ENCODE peak calls at places on chromosomes 5 and 9, in ten cellular contexts. V is bronchial epithelial cell, P is foreskin fibroblast, Y is kidney, A is thoracic aorta, I is mammary epithelial cell, W is GM10248, B is endothelial cell, Z is osteocyte, U is lower leg skin. R is an unnamed sample.

GRCh38 chr9:77731008-77731698 is 83.0 kb upstream of the GNA14 start:
- DNase-seq in I (no peak), W (no peak), V (no peak), U (no peak), P (no peak), B (no peak), Z (no peak), A (no peak), Y (no peak), R (no peak)

GRCh38 chr9:121881920-121882500 is 211.1 kb downstream of the TTLL11 start:
- DNase-seq in P (no peak), W (no peak), V (no peak), U (no peak), Z (no peak), B (no peak), Y (no peak), I (no peak), A (no peak), R (no peak)

GRCh38 chr9:114084282-114085073 is 6.4 kb upstream of the AMBP start:
- DNase-seq in Y (no peak), B (no peak), W (no peak), U (no peak), V (no peak), I (no peak), A (no peak), P (no peak), Z (peak), R (no peak)

GRCh38 chr9:15018238-15018637 is 108.0 kb upstream of the FREM1 start:
- DNase-seq in V (peak), U (no peak), A (no peak), Z (no peak), P (no peak), B (no peak), I (no peak), Y (no peak), W (no peak), R (no peak)

GRCh38 chr5:136133416-136134383 is 1.1 kb downstream of the SMAD5 start:
- DNase-seq in I (peak), P (peak), U (peak), B (peak), V (peak), A (no peak), Y (no peak), W (peak), Z (no peak), R (peak)

GRCh38 chr9:3244963-3245653 is 280.7 kb downstream of the RFX3 start:
- DNase-seq in Z (no peak), B (no peak), V (no peak), U (no peak), I (no peak), A (no peak), P (peak), W (peak), Y (no peak), R (no peak)

GRCh38 chr9:93129286-93129685 is 4.8 kb downstream of the NINJ1 start:
- DNase-seq in I (no peak), A (peak), U (no peak), W (no peak), P (no peak), B (peak), Z (no peak), Y (peak), V (no peak), R (no peak)

GRCh38 chr9:4620046-4620765 is 41.9 kb upstream of the PLPP6 start:
- DNase-seq in A (no peak), Y (no peak), V (peak), I (peak), U (no peak), W (no peak), P (no peak), B (no peak), Z (no peak), R (no peak)

GRCh38 chr5:93899026-93899600 is 157.7 kb upstream of the POU5F2 start:
- DNase-seq in B (no peak), Z (no peak), Y (no peak), U (no peak), I (no peak), V (peak), W (peak), P (peak), A (no peak), R (no peak)

GRCh38 chr5:151132959-151133358 is 24.6 kb downstream of the ANXA6 start:
- DNase-seq in W (no peak), B (no peak), I (no peak), A (no peak), V (no peak), Y (no peak), U (no peak), P (no peak), Z (no peak), R (no peak)

GRCh38 chr5:16784843-16785791 is 151.0 kb downstream of the MYO10 start:
- DNase-seq in B (no peak), Z (no peak), A (no peak), P (no peak), W (peak), V (no peak), I (no peak), Y (no peak), U (no peak), R (no peak)

GRCh38 chr5:123439616-123440153 is 16.5 kb upstream of the CEP120 start:
- DNase-seq in Z (no peak), Y (no peak), P (peak), V (no peak), B (no peak), U (no peak), W (no peak), I (no peak), A (no peak), R (no peak)

GRCh38 chr5:158553195-158553945 is 546.3 kb downstream of the EBF1 start:
- DNase-seq in A (no peak), B (no peak), U (peak), V (no peak), Z (no peak), I (no peak), Y (no peak), P (peak), W (no peak), R (no peak)

GRCh38 chr9:81132318-81132717 is 557.0 kb downstream of the TLE1 start:
- DNase-seq in I (peak), B (no peak), V (peak), P (peak), U (no peak), A (no peak), Y (no peak), Z (no peak), W (no peak), R (no peak)

GRCh38 chr5:2302169-2302568 is 419.4 kb upstream of the IRX4 start:
- DNase-seq in Y (no peak), W (no peak), A (no peak), V (no peak), Z (no peak), U (no peak), P (no peak), B (no peak), I (no peak), R (no peak)

GRCh38 chr9:109894921-109895758 is 115.1 kb downstream of the PALM2AKAP2 start:
- DNase-seq in W (peak), U (no peak), I (peak), P (peak), Z (no peak), A (peak), B (no peak), Y (no peak), V (no peak), R (no peak)

GRCh38 chr9:136419092-136419420 is 8.6 kb downstream of the PMPCA start:
- DNase-seq in V (no peak), I (no peak), Y (no peak), W (no peak), P (no peak), A (no peak), Z (no peak), B (no peak), U (no peak), R (no peak)

GRCh38 chr5:159031513-159031912 is 68.2 kb downstream of the EBF1 start:
- DNase-seq in I (no peak), P (no peak), U (no peak), W (no peak), Z (no peak), Y (no peak), V (no peak), A (no peak), B (no peak), R (peak)

DNA sequence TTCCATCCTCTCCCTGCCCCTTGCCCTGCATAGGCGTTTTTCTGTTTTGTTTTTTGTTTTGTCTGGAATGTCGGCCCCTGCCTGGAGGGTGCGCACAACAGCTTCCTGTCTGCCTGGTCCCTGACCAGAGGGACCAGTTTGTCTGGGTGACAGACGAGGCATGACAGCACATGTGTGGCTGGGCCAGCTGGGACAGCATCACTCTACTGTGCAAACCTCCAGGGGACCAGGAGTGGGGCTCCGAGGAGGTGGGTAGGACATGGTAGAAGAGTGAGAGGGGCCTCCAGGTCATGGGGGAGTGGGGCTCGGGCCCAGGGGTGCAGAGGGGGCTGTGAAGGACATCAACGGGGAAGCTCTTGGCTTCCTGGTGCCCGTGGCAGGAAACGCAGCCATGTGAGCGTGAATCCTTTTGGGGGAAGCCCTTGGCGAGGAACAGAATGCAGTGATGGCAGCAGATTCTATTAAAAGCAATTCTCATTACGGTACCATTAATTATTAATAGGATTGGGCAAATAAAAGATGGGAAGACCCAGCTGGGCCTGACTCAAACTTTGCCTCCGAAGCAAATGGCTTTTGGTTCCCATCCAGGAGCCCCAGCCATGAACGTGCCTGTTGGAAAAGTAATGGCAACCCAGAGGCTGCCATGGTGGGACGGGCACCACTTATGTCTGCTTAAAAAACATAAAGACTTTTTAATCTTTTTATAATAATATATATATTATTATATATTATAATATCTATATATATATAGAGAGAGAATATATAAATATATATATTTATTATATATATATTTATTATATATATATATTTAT is 184.4 kb upstream of the IER5L start:
- DNase-seq in B (no peak), I (peak), V (peak), P (no peak), W (peak), Z (no peak), A (no peak), Y (peak), U (no peak), R (no peak)
- TF ChIP-seq CTCF in B (no peak), I (no peak), V (peak), P (no peak), W (no peak), Z (no peak), A (no peak), Y (no peak), U (no peak), R (no peak)

GRCh38 chr5:35129921-35130485 is 82.3 kb upstream of the AGXT2 start:
- DNase-seq in B (no peak), P (peak), Y (no peak), W (no peak), Z (no peak), V (peak), U (peak), I (peak), A (no peak), R (no peak)
- TF ChIP-seq CTCF in B (no peak), P (no peak), Y (no peak), W (no peak), Z (no peak), V (no peak), U (no peak), I (no peak), A (no peak), R (no peak)

GRCh38 chr9:21965401-21965951 is 28.7 kb downstream of the CDKN2A start:
- DNase-seq in I (peak), V (peak), U (no peak), W (peak), Y (peak), Z (no peak), P (peak), B (peak), A (no peak), R (peak)
- TF ChIP-seq CTCF in I (no peak), V (peak), U (no peak), W (peak), Y (no peak), Z (peak), P (peak), B (no peak), A (no peak), R (peak)

GRCh38 chr5:140346348-140347221 is at the start of gene HBEGF:
- DNase-seq in I (peak), B (peak), P (peak), U (peak), Z (peak), A (no peak), Y (peak), V (peak), W (peak), R (peak)

GRCh38 chr5:140348104-140348503 is 1.7 kb upstream of the HBEGF start:
- DNase-seq in U (no peak), Y (no peak), Z (no peak), A (no peak), P (no peak), B (no peak), I (peak), W (no peak), V (peak), R (no peak)

GRCh38 chr5:140344683-140345423 is 1.6 kb downstream of the HBEGF start:
- DNase-seq in Z (no peak), P (peak), I (peak), W (no peak), U (no peak), B (no peak), Y (no peak), A (no peak), V (peak), R (no peak)

GRCh38 chr5:140347382-140347781 is 979 bp upstream of the HBEGF start:
- DNase-seq in A (no peak), I (no peak), U (no peak), W (no peak), P (no peak), V (no peak), B (no peak), Z (no peak), Y (no peak), R (no peak)

GRCh38 chr5:140345919-140346347 is 470 bp downstream of the HBEGF start:
- DNase-seq in Z (peak), P (peak), A (no peak), I (peak), Y (peak), U (no peak), B (peak), V (no peak), W (peak), R (peak)
- TF ChIP-seq CTCF in Z (peak), P (peak), A (peak), I (no peak), Y (peak), U (no peak), B (no peak), V (peak), W (no peak), R (no peak)

GRCh38 chr9:89738137-89738932 is 133.5 kb downstream of the GADD45G start:
- DNase-seq in I (no peak), A (no peak), Y (peak), V (no peak), B (no peak), U (no peak), P (no peak), W (no peak), Z (no peak), R (no peak)
- TF ChIP-seq CTCF in I (no peak), A (no peak), Y (no peak), V (no peak), B (no peak), U (no peak), P (no peak), W (no peak), Z (no peak), R (no peak)

GRCh38 chr5:10695055-10695649 is 65.9 kb downstream of the DAP start:
- DNase-seq in W (peak), A (no peak), U (peak), Y (peak), I (peak), B (peak), Z (peak), P (peak), V (peak), R (peak)
- TF ChIP-seq CTCF in W (peak), A (peak), U (no peak), Y (peak), I (peak), B (no peak), Z (peak), P (peak), V (peak), R (peak)

GRCh38 chr9:35813434-35814105 is 1.3 kb downstream of the HINT2 start:
- DNase-seq in A (no peak), Z (no peak), U (no peak), I (no peak), Y (no peak), P (peak), B (no peak), W (no peak), V (peak), R (no peak)
- TF ChIP-seq CTCF in A (no peak), Z (peak), U (no peak), I (peak), Y (no peak), P (peak), B (peak), W (peak), V (peak), R (no peak)

R was measured in nephron progenitor cell.